ENCODE peak calls at places on chromosomes 2 and 18, in eight cellular contexts. One of them, this sample, is unnamed.

GRCh38 chr18:46413684-46414083 is 243.3 kb downstream of the LOXHD1 start:
- DNase-seq in brain microvascular endothelial cell: no peak
- DNase-seq in body of pancreas: no peak
- DNase-seq in foreskin fibroblast: no peak
- DNase-seq in kidney: no peak
- DNase-seq in breast epithelium: no peak
- DNase-seq in PC-9: no peak
- DNase-seq in SK-N-SH: no peak
- DNase-seq in this sample: no peak

GRCh38 chr2:99804969-99805368 is 315.2 kb upstream of the REV1 start:
- DNase-seq in PC-9: no peak
- DNase-seq in SK-N-SH: no peak
- DNase-seq in kidney: no peak
- DNase-seq in brain microvascular endothelial cell: no peak
- DNase-seq in body of pancreas: no peak
- DNase-seq in breast epithelium: no peak
- DNase-seq in foreskin fibroblast: peak
- DNase-seq in this sample: no peak

GRCh38 chr2:112201706-112202430 is 53.0 kb downstream of the ZC3H8 start:
- DNase-seq in foreskin fibroblast: no peak
- DNase-seq in brain microvascular endothelial cell: no peak
- DNase-seq in SK-N-SH: no peak
- DNase-seq in kidney: no peak
- DNase-seq in breast epithelium: no peak
- DNase-seq in PC-9: no peak
- DNase-seq in body of pancreas: no peak
- DNase-seq in this sample: no peak

GRCh38 chr18:58297198-58297597 is 253.2 kb downstream of the NEDD4L start:
- DNase-seq in SK-N-SH: no peak
- DNase-seq in body of pancreas: no peak
- DNase-seq in foreskin fibroblast: no peak
- DNase-seq in kidney: no peak
- DNase-seq in brain microvascular endothelial cell: peak
- DNase-seq in PC-9: no peak
- DNase-seq in breast epithelium: no peak
- DNase-seq in this sample: no peak

GRCh38 chr2:63589148-63589972 is 597 bp downstream of the MDH1 start:
- DNase-seq in PC-9: no peak
- DNase-seq in brain microvascular endothelial cell: no peak
- DNase-seq in SK-N-SH: peak
- DNase-seq in kidney: no peak
- DNase-seq in foreskin fibroblast: no peak
- DNase-seq in body of pancreas: no peak
- DNase-seq in breast epithelium: no peak
- DNase-seq in this sample: no peak

GRCh38 chr18:50192903-50193795 is 1.8 kb downstream of the MYO5B start:
- DNase-seq in PC-9: no peak
- DNase-seq in foreskin fibroblast: no peak
- DNase-seq in kidney: no peak
- DNase-seq in SK-N-SH: peak
- DNase-seq in body of pancreas: peak
- DNase-seq in breast epithelium: no peak
- DNase-seq in brain microvascular endothelial cell: no peak
- DNase-seq in this sample: no peak

GRCh38 chr2:181937473-181937872 is 45.9 kb downstream of the ITPRID2 start:
- DNase-seq in SK-N-SH: no peak
- DNase-seq in kidney: no peak
- DNase-seq in breast epithelium: no peak
- DNase-seq in brain microvascular endothelial cell: no peak
- DNase-seq in body of pancreas: peak
- DNase-seq in PC-9: peak
- DNase-seq in foreskin fibroblast: peak
- DNase-seq in this sample: no peak

GRCh38 chr2:1745171-1746023 is 1.1 kb upstream of the PXDN start:
- DNase-seq in body of pancreas: no peak
- DNase-seq in brain microvascular endothelial cell: no peak
- DNase-seq in breast epithelium: no peak
- DNase-seq in kidney: peak
- DNase-seq in SK-N-SH: no peak
- DNase-seq in PC-9: no peak
- DNase-seq in foreskin fibroblast: no peak
- DNase-seq in this sample: no peak

GRCh38 chr2:62660582-62661262 is 44.8 kb upstream of the EHBP1 start:
- DNase-seq in kidney: no peak
- DNase-seq in body of pancreas: no peak
- DNase-seq in SK-N-SH: no peak
- DNase-seq in brain microvascular endothelial cell: peak
- DNase-seq in PC-9: peak
- DNase-seq in breast epithelium: no peak
- DNase-seq in foreskin fibroblast: peak
- DNase-seq in this sample: no peak

GRCh38 chr18:77346446-77346845 is 96.8 kb downstream of the GALR1 start:
- DNase-seq in breast epithelium: no peak
- DNase-seq in kidney: no peak
- DNase-seq in SK-N-SH: no peak
- DNase-seq in foreskin fibroblast: no peak
- DNase-seq in brain microvascular endothelial cell: peak
- DNase-seq in body of pancreas: no peak
- DNase-seq in PC-9: no peak
- DNase-seq in this sample: no peak

GRCh38 chr2:237446333-237446654 is 32.3 kb upstream of the COL6A3 start:
- DNase-seq in brain microvascular endothelial cell: no peak
- DNase-seq in kidney: no peak
- DNase-seq in breast epithelium: no peak
- DNase-seq in foreskin fibroblast: no peak
- DNase-seq in body of pancreas: peak
- DNase-seq in SK-N-SH: no peak
- DNase-seq in PC-9: no peak
- DNase-seq in this sample: no peak

GRCh38 chr18:9147440-9148238 is 11.1 kb downstream of the ANKRD12 start:
- DNase-seq in body of pancreas: peak
- DNase-seq in kidney: no peak
- DNase-seq in foreskin fibroblast: peak
- DNase-seq in brain microvascular endothelial cell: peak
- DNase-seq in SK-N-SH: peak
- DNase-seq in breast epithelium: no peak
- DNase-seq in PC-9: peak
- DNase-seq in this sample: no peak

GRCh38 chr2:45315881-45316280 is 295.2 kb downstream of the SRBD1 start:
- DNase-seq in SK-N-SH: no peak
- DNase-seq in body of pancreas: no peak
- DNase-seq in PC-9: no peak
- DNase-seq in brain microvascular endothelial cell: peak
- DNase-seq in foreskin fibroblast: peak
- DNase-seq in breast epithelium: no peak
- DNase-seq in kidney: no peak
- DNase-seq in this sample: no peak

GRCh38 chr2:191942114-191943103 is 95.5 kb upstream of the CAVIN2 start:
- DNase-seq in SK-N-SH: peak
- DNase-seq in foreskin fibroblast: no peak
- DNase-seq in breast epithelium: no peak
- DNase-seq in kidney: no peak
- DNase-seq in brain microvascular endothelial cell: no peak
- DNase-seq in body of pancreas: no peak
- DNase-seq in PC-9: no peak
- DNase-seq in this sample: no peak

GRCh38 chr2:179226203-179226960 is 38.2 kb downstream of the SESTD1 start:
- DNase-seq in kidney: no peak
- DNase-seq in brain microvascular endothelial cell: no peak
- DNase-seq in PC-9: no peak
- DNase-seq in foreskin fibroblast: no peak
- DNase-seq in SK-N-SH: no peak
- DNase-seq in breast epithelium: no peak
- DNase-seq in body of pancreas: peak
- DNase-seq in this sample: no peak

GRCh38 chr2:226583715-226584114 is 215.9 kb downstream of the IRS1 start:
- DNase-seq in SK-N-SH: no peak
- DNase-seq in breast epithelium: no peak
- DNase-seq in PC-9: peak
- DNase-seq in foreskin fibroblast: peak
- DNase-seq in brain microvascular endothelial cell: peak
- DNase-seq in kidney: no peak
- DNase-seq in body of pancreas: no peak
- DNase-seq in this sample: no peak

GRCh38 chr2:45329045-45329677 is 281.9 kb downstream of the SRBD1 start:
- DNase-seq in PC-9: peak
- DNase-seq in brain microvascular endothelial cell: peak
- DNase-seq in foreskin fibroblast: peak
- DNase-seq in body of pancreas: no peak
- DNase-seq in breast epithelium: no peak
- DNase-seq in kidney: no peak
- DNase-seq in SK-N-SH: no peak
- DNase-seq in this sample: no peak

GRCh38 chr2:7765236-7765635 is 848.0 kb downstream of the RNF144A start:
- DNase-seq in foreskin fibroblast: no peak
- DNase-seq in SK-N-SH: no peak
- DNase-seq in body of pancreas: no peak
- DNase-seq in brain microvascular endothelial cell: no peak
- DNase-seq in kidney: no peak
- DNase-seq in breast epithelium: no peak
- DNase-seq in PC-9: no peak
- DNase-seq in this sample: no peak

GRCh38 chr2:41326801-41327200 is 721.0 kb upstream of the PKDCC start:
- DNase-seq in SK-N-SH: no peak
- DNase-seq in PC-9: no peak
- DNase-seq in brain microvascular endothelial cell: no peak
- DNase-seq in kidney: no peak
- DNase-seq in breast epithelium: no peak
- DNase-seq in body of pancreas: no peak
- DNase-seq in foreskin fibroblast: no peak
- DNase-seq in this sample: no peak

GRCh38 chr2:211157856-211158463 is 601.6 kb downstream of the CPS1 start:
- DNase-seq in breast epithelium: peak
- DNase-seq in body of pancreas: peak
- DNase-seq in SK-N-SH: peak
- DNase-seq in foreskin fibroblast: peak
- DNase-seq in kidney: no peak
- DNase-seq in brain microvascular endothelial cell: peak
- DNase-seq in PC-9: no peak
- DNase-seq in this sample: peak

GRCh38 chr2:217610411-217610814 is 392.4 kb downstream of the TNS1 start:
- DNase-seq in kidney: no peak
- DNase-seq in body of pancreas: peak
- DNase-seq in breast epithelium: no peak
- DNase-seq in foreskin fibroblast: no peak
- DNase-seq in SK-N-SH: no peak
- DNase-seq in brain microvascular endothelial cell: no peak
- DNase-seq in PC-9: no peak
- DNase-seq in this sample: no peak

GRCh38 chr2:128779301-128780095 is 460.8 kb upstream of the HS6ST1 start:
- DNase-seq in kidney: no peak
- DNase-seq in breast epithelium: peak
- DNase-seq in foreskin fibroblast: no peak
- DNase-seq in body of pancreas: no peak
- DNase-seq in brain microvascular endothelial cell: no peak
- DNase-seq in SK-N-SH: no peak
- DNase-seq in PC-9: no peak
- DNase-seq in this sample: no peak

GRCh38 chr2:111119004-111119846 is 1.5 kb upstream of the BCL2L11 start:
- DNase-seq in brain microvascular endothelial cell: no peak
- DNase-seq in breast epithelium: no peak
- DNase-seq in foreskin fibroblast: no peak
- DNase-seq in body of pancreas: peak
- DNase-seq in kidney: peak
- DNase-seq in PC-9: no peak
- DNase-seq in SK-N-SH: no peak
- DNase-seq in this sample: no peak

DNA sequence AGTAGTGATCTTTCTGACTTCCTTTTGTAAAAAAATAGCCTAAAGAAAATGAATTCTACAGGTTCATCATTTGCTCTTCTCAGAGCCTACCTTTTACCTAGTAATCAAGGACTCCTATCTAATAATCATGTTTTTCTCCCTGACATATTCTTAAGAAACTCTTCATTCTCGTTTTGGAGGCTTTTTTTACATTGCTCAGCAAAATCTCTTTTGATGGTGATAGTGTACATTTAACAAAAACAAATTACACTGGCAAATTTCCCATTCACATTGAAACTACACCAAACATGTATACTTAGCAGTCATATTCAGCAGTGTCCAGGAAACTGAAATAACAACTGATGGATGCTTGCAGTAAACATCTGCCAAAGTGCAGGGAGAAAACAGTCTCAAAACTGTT is 4.4 kb upstream of the VIT start:
- DNase-seq in foreskin fibroblast: no peak
- DNase-seq in breast epithelium: no peak
- DNase-seq in brain microvascular endothelial cell: no peak
- DNase-seq in SK-N-SH: no peak
- DNase-seq in body of pancreas: no peak
- DNase-seq in kidney: no peak
- DNase-seq in PC-9: no peak
- DNase-seq in this sample: no peak
- TF ChIP-seq CTCF in foreskin fibroblast: no peak
- TF ChIP-seq CTCF in breast epithelium: no peak
- TF ChIP-seq CTCF in brain microvascular endothelial cell: no peak
- TF ChIP-seq CTCF in SK-N-SH: no peak
- TF ChIP-seq CTCF in body of pancreas: no peak
- TF ChIP-seq CTCF in kidney: no peak
- TF ChIP-seq CTCF in PC-9: no peak
- TF ChIP-seq CTCF in this sample: no peak

GRCh38 chr2:8790739-8791162 is 46.7 kb downstream of the KIDINS220 start:
- DNase-seq in kidney: no peak
- DNase-seq in foreskin fibroblast: no peak
- DNase-seq in brain microvascular endothelial cell: no peak
- DNase-seq in SK-N-SH: no peak
- DNase-seq in body of pancreas: no peak
- DNase-seq in breast epithelium: no peak
- DNase-seq in PC-9: no peak
- DNase-seq in this sample: no peak
- TF ChIP-seq CTCF in kidney: no peak
- TF ChIP-seq CTCF in foreskin fibroblast: no peak
- TF ChIP-seq CTCF in brain microvascular endothelial cell: no peak
- TF ChIP-seq CTCF in SK-N-SH: no peak
- TF ChIP-seq CTCF in body of pancreas: no peak
- TF ChIP-seq CTCF in breast epithelium: no peak
- TF ChIP-seq CTCF in PC-9: no peak
- TF ChIP-seq CTCF in this sample: no peak

DNA sequence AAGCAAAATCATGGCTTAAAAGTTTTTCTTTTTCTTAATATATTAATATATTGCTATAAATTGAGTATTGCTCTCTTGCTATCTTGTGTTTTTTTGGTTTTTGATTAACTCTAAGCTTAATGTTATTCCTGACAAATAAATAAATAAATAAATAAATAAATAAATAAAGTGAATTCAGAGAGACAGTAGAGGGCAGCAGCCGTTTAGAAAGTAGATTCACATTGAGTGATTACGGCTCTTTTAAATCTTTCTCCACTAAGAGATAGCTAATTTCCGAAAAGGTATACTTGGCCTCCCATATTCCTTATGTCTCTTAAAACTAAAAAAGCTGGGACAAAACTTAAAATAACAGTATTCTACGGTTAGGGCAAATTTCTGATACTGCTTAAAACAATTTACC is 34.3 kb downstream of the MSH2 start:
- DNase-seq in kidney: no peak
- DNase-seq in foreskin fibroblast: peak
- DNase-seq in breast epithelium: no peak
- DNase-seq in PC-9: no peak
- DNase-seq in body of pancreas: peak
- DNase-seq in brain microvascular endothelial cell: no peak
- DNase-seq in SK-N-SH: peak
- DNase-seq in this sample: no peak
- TF ChIP-seq CTCF in kidney: peak
- TF ChIP-seq CTCF in foreskin fibroblast: peak
- TF ChIP-seq CTCF in breast epithelium: peak
- TF ChIP-seq CTCF in PC-9: peak
- TF ChIP-seq CTCF in body of pancreas: peak
- TF ChIP-seq CTCF in brain microvascular endothelial cell: peak
- TF ChIP-seq CTCF in SK-N-SH: peak
- TF ChIP-seq CTCF in this sample: no peak

GRCh38 chr18:54558609-54559585 is 32.1 kb upstream of the DYNAP start:
- DNase-seq in brain microvascular endothelial cell: no peak
- DNase-seq in SK-N-SH: peak
- DNase-seq in body of pancreas: peak
- DNase-seq in foreskin fibroblast: no peak
- DNase-seq in PC-9: no peak
- DNase-seq in kidney: no peak
- DNase-seq in breast epithelium: no peak
- DNase-seq in this sample: no peak
- TF ChIP-seq CTCF in brain microvascular endothelial cell: peak
- TF ChIP-seq CTCF in SK-N-SH: peak
- TF ChIP-seq CTCF in body of pancreas: peak
- TF ChIP-seq CTCF in foreskin fibroblast: peak
- TF ChIP-seq CTCF in PC-9: peak
- TF ChIP-seq CTCF in kidney: peak
- TF ChIP-seq CTCF in breast epithelium: peak
- TF ChIP-seq CTCF in this sample: no peak

This sample was measured in omental fat pad.